ENCODE peak calls at places on chromosomes 11 and 22, in eight cellular contexts. H, U, Z, X, C, W, I and Q are unnamed samples.

GRCh38 chr11:15602779-15603178 is 488.1 kb downstream of the INSC start:
- DNase-seq in H (no peak), U (no peak), Z (no peak), X (no peak), C (no peak), W (no peak), I (no peak), Q (no peak)

GRCh38 chr11:7484645-7485044 is 661 bp upstream of the OLFML1 start:
- DNase-seq in H (no peak), U (no peak), Z (no peak), X (no peak), C (no peak), W (no peak), I (no peak), Q (no peak)

GRCh38 chr11:103618532-103618931 is 417.9 kb upstream of the DDI1 start:
- DNase-seq in H (no peak), U (peak; percentile 83), Z (no peak), X (no peak), C (peak; percentile 74), W (no peak), I (no peak), Q (no peak)

GRCh38 chr22:40204331-40205116 is 26.8 kb downstream of the TNRC6B start:
- DNase-seq in H (no peak), U (peak; percentile 73), Z (no peak), X (no peak), C (peak; percentile 72), W (peak; percentile 59), I (no peak), Q (no peak)

GRCh38 chr11:31492320-31492913 is 17.0 kb downstream of the IMMP1L start:
- DNase-seq in H (no peak), U (peak; percentile 61), Z (no peak), X (peak; percentile 4), C (peak; percentile 79), W (no peak), I (no peak), Q (no peak)

GRCh38 chr11:86064236-86064803 is 4.6 kb downstream of the PICALM start:
- DNase-seq in H (no peak), U (peak; percentile 54), Z (no peak), X (peak; percentile 55), C (peak; percentile 49), W (no peak), I (no peak), Q (peak; percentile 35)

GRCh38 chr22:27975381-27976013 is 56.4 kb upstream of the PITPNB start:
- DNase-seq in H (no peak), U (peak; percentile 41), Z (no peak), X (no peak), C (peak; percentile 65), W (no peak), I (no peak), Q (no peak)

GRCh38 chr22:38788417-38788816 is 5.5 kb downstream of the DNAL4 start:
- DNase-seq in H (no peak), U (peak; percentile 96), Z (no peak), X (peak; percentile 26), C (peak; percentile 97), W (no peak), I (no peak), Q (peak; percentile 26)

GRCh38 chr22:44620841-44621382 is 81.1 kb upstream of the PRR5 start:
- DNase-seq in H (no peak), U (no peak), Z (no peak), X (no peak), C (no peak), W (no peak), I (no peak), Q (no peak)

GRCh38 chr11:36791957-36792356 is 193.9 kb upstream of the RAG2 start:
- DNase-seq in H (no peak), U (no peak), Z (no peak), X (no peak), C (no peak), W (no peak), I (no peak), Q (no peak)

GRCh38 chr22:19082101-19082500 is 40.1 kb downstream of the DGCR2 start:
- DNase-seq in H (no peak), U (no peak), Z (no peak), X (no peak), C (no peak), W (no peak), I (no peak), Q (no peak)

GRCh38 chr11:115699733-115700132 is 195.5 kb upstream of the CADM1 start:
- DNase-seq in H (no peak), U (peak; percentile 80), Z (no peak), X (no peak), C (peak; percentile 99), W (no peak), I (no peak), Q (no peak)

GRCh38 chr11:126992065-126992803 is 8.3 kb downstream of the KIRREL3 start:
- DNase-seq in H (no peak), U (peak; percentile 98), Z (no peak), X (peak; percentile 93), C (peak; percentile 100), W (no peak), I (no peak), Q (peak; percentile 81)

GRCh38 chr11:13434247-13435205 is 28.5 kb downstream of the BTBD10 start:
- DNase-seq in H (no peak), U (peak; percentile 12), Z (no peak), X (no peak), C (peak; percentile 28), W (no peak), I (no peak), Q (no peak)

GRCh38 chr11:112637046-112637445 is 324.2 kb upstream of the NCAM1 start:
- DNase-seq in H (no peak), U (no peak), Z (no peak), X (no peak), C (no peak), W (no peak), I (no peak), Q (no peak)

GRCh38 chr11:15663778-15664218 is 549.1 kb downstream of the INSC start:
- DNase-seq in H (peak; percentile 61), U (no peak), Z (no peak), X (no peak), C (no peak), W (no peak), I (no peak), Q (no peak)

GRCh38 chr11:79564288-79564925 is 123.6 kb upstream of the TENM4 start:
- DNase-seq in H (no peak), U (no peak), Z (no peak), X (no peak), C (no peak), W (no peak), I (no peak), Q (no peak)

GRCh38 chr22:37137903-37138665 is 11.6 kb downstream of the IL2RB start:
- DNase-seq in H (no peak), U (no peak), Z (no peak), X (no peak), C (no peak), W (no peak), I (no peak), Q (no peak)

GRCh38 chr22:36356708-36357694 is 30.8 kb downstream of the MYH9 start:
- DNase-seq in H (no peak), U (peak; percentile 62), Z (no peak), X (no peak), C (peak; percentile 60), W (no peak), I (no peak), Q (peak; percentile 56)

GRCh38 chr11:100741866-100742625 is 55.0 kb downstream of the ARHGAP42 start:
- DNase-seq in H (no peak), U (peak; percentile 30), Z (no peak), X (no peak), C (peak; percentile 15), W (no peak), I (no peak), Q (no peak)

GRCh38 chr11:100740440-100740839 is 53.4 kb downstream of the ARHGAP42 start:
- DNase-seq in H (no peak), U (peak; percentile 44), Z (no peak), X (no peak), C (peak; percentile 70), W (no peak), I (no peak), Q (peak; percentile 27)

GRCh38 chr11:100738701-100739100 is 51.6 kb downstream of the ARHGAP42 start:
- DNase-seq in H (no peak), U (no peak), Z (no peak), X (no peak), C (no peak), W (no peak), I (no peak), Q (no peak)

GRCh38 chr11:100735949-100736675 is 49.0 kb downstream of the ARHGAP42 start:
- DNase-seq in H (no peak), U (peak; percentile 35), Z (no peak), X (peak; percentile 32), C (peak; percentile 30), W (no peak), I (no peak), Q (no peak)

DNA sequence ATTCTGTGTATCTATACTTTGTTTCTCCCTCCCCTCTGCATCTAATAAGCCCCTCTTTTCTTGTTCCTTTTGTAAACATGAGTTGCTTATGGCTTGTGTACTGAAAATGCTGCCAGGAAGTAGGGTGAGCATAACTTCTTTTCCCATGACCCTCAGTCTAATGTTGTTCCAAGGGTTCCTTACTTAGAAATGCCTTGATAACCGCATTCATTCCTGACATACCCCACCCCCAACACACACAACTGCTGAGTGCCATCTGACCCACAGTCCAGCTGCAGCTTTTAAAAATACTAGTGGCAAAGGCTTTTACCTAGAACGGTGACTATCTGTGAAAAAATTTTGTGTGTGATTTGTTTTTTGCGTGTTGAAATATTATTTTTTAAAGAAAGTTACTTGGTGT is 52.5 kb downstream of the ARHGAP42 start:
- DNase-seq in H (no peak), U (peak; percentile 90), Z (no peak), X (no peak), C (peak; percentile 94), W (peak; percentile 40), I (peak; percentile 61), Q (peak; percentile 49)
- H3K9ac ChIP-seq in H (no peak overlapping the region), U (no peak overlapping the region), Z (no peak overlapping the region), X (no peak overlapping the region), C (no peak overlapping the region), W (no peak overlapping the region), I (peak overlapping the region; percentile 57), Q (no peak overlapping the region)

DNA sequence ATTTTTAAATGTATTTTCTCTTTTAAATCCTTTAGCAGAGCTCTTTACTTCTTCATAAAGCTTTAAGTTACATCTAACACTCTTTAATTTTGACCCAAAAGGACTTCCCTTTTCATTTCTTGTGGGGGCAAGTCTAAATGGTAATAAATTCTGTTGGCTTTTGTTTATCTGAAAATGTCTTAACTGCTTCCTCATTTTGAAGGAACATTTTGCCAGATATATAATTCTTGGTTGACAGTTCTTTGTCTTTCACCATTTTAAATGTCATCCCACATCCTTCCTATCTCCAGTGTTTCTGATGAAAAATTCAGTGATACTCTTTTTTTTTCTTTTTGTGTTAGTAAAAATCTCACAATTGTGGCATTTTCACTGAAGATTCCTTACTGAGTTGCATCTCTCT is 44.7 kb upstream of the ZBTB44 start:
- DNase-seq in H (no peak), U (no peak), Z (no peak), X (no peak), C (no peak), W (no peak), I (no peak), Q (no peak)
- H3K9me3 ChIP-seq in H (no peaks in the 10 kb centered on the region), U (no peaks in the 10 kb centered on the region), Z (peaks cover 11% of the 10 kb centered on the region), X (no peaks in the 10 kb centered on the region), C (no peaks in the 10 kb centered on the region), W (no peaks in the 10 kb centered on the region), I (no peaks in the 10 kb centered on the region), Q (peaks cover 14% of the 10 kb centered on the region)

GRCh38 chr22:41805639-41806038 is 5.2 kb downstream of the CCDC134 start:
- DNase-seq in H (no peak), U (no peak), Z (no peak), X (no peak), C (no peak), W (no peak), I (no peak), Q (no peak)
- H3K9ac ChIP-seq in H (no peak overlapping the region), U (no peak overlapping the region), Z (no peak overlapping the region), X (no peak overlapping the region), C (no peak overlapping the region), W (no peak overlapping the region), I (no peak overlapping the region), Q (no peak overlapping the region)

GRCh38 chr11:101009685-101010055 is 119.9 kb downstream of the PGR start:
- DNase-seq in H (no peak), U (no peak), Z (no peak), X (no peak), C (no peak), W (no peak), I (no peak), Q (no peak)
- H3K9me3 ChIP-seq in H (no peaks in the 10 kb centered on the region), U (no peaks in the 10 kb centered on the region), Z (no peaks in the 10 kb centered on the region), X (no peaks in the 10 kb centered on the region), C (no peaks in the 10 kb centered on the region), W (no peaks in the 10 kb centered on the region), I (no peaks in the 10 kb centered on the region), Q (no peaks in the 10 kb centered on the region)